ENCODE peak calls at places on chromosome 20, in six cellular contexts. One of them, this sample, is unnamed.

GRCh38 chr20:5056801-5057599 is 55.7 kb upstream of the SLC23A2 start:
- DNase-seq in MM.1S: peak; percentile 77
- DNase-seq in GM23338: peak; percentile 64
- DNase-seq in PC-3: peak; percentile 71
- DNase-seq in neural progenitor cell: no peak
- DNase-seq in HCT116: peak; percentile 26
- DNase-seq in this sample: peak; percentile 65

GRCh38 chr20:13839421-13840092 is 54.7 kb downstream of the NDUFAF5 start:
- DNase-seq in MM.1S: no peak
- DNase-seq in PC-3: peak; percentile 66
- DNase-seq in neural progenitor cell: peak; percentile 58
- DNase-seq in GM23338: no peak
- DNase-seq in HCT116: no peak
- DNase-seq in this sample: peak; percentile 91

GRCh38 chr20:24724982-24725533 is 224.0 kb upstream of the CST7 start:
- DNase-seq in HCT116: no peak
- DNase-seq in neural progenitor cell: no peak
- DNase-seq in PC-3: no peak
- DNase-seq in GM23338: no peak
- DNase-seq in MM.1S: no peak
- DNase-seq in this sample: no peak

GRCh38 chr20:50837532-50838321 is 42.9 kb downstream of the BCAS4 start:
- DNase-seq in PC-3: peak; percentile 11
- DNase-seq in MM.1S: no peak
- DNase-seq in neural progenitor cell: no peak
- DNase-seq in HCT116: no peak
- DNase-seq in GM23338: no peak
- DNase-seq in this sample: peak; percentile 93

GRCh38 chr20:52539891-52540290 is 348.3 kb upstream of the ZFP64 start:
- DNase-seq in GM23338: peak; percentile 41
- DNase-seq in PC-3: peak; percentile 23
- DNase-seq in HCT116: no peak
- DNase-seq in neural progenitor cell: no peak
- DNase-seq in MM.1S: no peak
- DNase-seq in this sample: no peak

GRCh38 chr20:50399003-50399916 is 110.9 kb upstream of the PTPN1 start:
- DNase-seq in PC-3: no peak
- DNase-seq in MM.1S: no peak
- DNase-seq in neural progenitor cell: no peak
- DNase-seq in HCT116: no peak
- DNase-seq in GM23338: no peak
- DNase-seq in this sample: peak; percentile 79

GRCh38 chr20:50584687-50585086 is 74.5 kb downstream of the PTPN1 start:
- DNase-seq in PC-3: no peak
- DNase-seq in MM.1S: no peak
- DNase-seq in HCT116: no peak
- DNase-seq in neural progenitor cell: no peak
- DNase-seq in GM23338: no peak
- DNase-seq in this sample: peak; percentile 46

GRCh38 chr20:24492031-24492607 is 22.7 kb downstream of the SYNDIG1 start:
- DNase-seq in HCT116: no peak
- DNase-seq in MM.1S: no peak
- DNase-seq in GM23338: peak; percentile 74
- DNase-seq in neural progenitor cell: peak; percentile 69
- DNase-seq in PC-3: no peak
- DNase-seq in this sample: peak; percentile 13

GRCh38 chr20:5729348-5729747 is 20.9 kb upstream of the SHLD1 start:
- DNase-seq in MM.1S: no peak
- DNase-seq in HCT116: no peak
- DNase-seq in GM23338: no peak
- DNase-seq in PC-3: peak; percentile 50
- DNase-seq in neural progenitor cell: no peak
- DNase-seq in this sample: no peak

GRCh38 chr20:57393321-57394086 is 2.3 kb downstream of the RBM38 start:
- DNase-seq in MM.1S: peak; percentile 68
- DNase-seq in neural progenitor cell: no peak
- DNase-seq in PC-3: no peak
- DNase-seq in HCT116: no peak
- DNase-seq in GM23338: no peak
- DNase-seq in this sample: no peak

GRCh38 chr20:24638546-24639166 is 169.2 kb downstream of the SYNDIG1 start:
- DNase-seq in HCT116: no peak
- DNase-seq in MM.1S: no peak
- DNase-seq in GM23338: no peak
- DNase-seq in PC-3: no peak
- DNase-seq in neural progenitor cell: no peak
- DNase-seq in this sample: no peak

GRCh38 chr20:42936482-42936881 is 253.2 kb downstream of the PTPRT start:
- DNase-seq in neural progenitor cell: no peak
- DNase-seq in GM23338: no peak
- DNase-seq in PC-3: no peak
- DNase-seq in HCT116: no peak
- DNase-seq in MM.1S: no peak
- DNase-seq in this sample: no peak

GRCh38 chr20:44495257-44495656 is 19.6 kb downstream of the TTPAL start:
- DNase-seq in PC-3: peak; percentile 88
- DNase-seq in HCT116: no peak
- DNase-seq in MM.1S: no peak
- DNase-seq in neural progenitor cell: no peak
- DNase-seq in GM23338: no peak
- DNase-seq in this sample: peak; percentile 84
- TF ChIP-seq EZH2phosphoT487 in PC-3: no peak
- TF ChIP-seq EZH2phosphoT487 in HCT116: no peak
- TF ChIP-seq EZH2phosphoT487 in MM.1S: no peak
- TF ChIP-seq EZH2phosphoT487 in neural progenitor cell: no peak
- TF ChIP-seq EZH2phosphoT487 in GM23338: no peak
- TF ChIP-seq EZH2phosphoT487 in this sample: no peak

DNA sequence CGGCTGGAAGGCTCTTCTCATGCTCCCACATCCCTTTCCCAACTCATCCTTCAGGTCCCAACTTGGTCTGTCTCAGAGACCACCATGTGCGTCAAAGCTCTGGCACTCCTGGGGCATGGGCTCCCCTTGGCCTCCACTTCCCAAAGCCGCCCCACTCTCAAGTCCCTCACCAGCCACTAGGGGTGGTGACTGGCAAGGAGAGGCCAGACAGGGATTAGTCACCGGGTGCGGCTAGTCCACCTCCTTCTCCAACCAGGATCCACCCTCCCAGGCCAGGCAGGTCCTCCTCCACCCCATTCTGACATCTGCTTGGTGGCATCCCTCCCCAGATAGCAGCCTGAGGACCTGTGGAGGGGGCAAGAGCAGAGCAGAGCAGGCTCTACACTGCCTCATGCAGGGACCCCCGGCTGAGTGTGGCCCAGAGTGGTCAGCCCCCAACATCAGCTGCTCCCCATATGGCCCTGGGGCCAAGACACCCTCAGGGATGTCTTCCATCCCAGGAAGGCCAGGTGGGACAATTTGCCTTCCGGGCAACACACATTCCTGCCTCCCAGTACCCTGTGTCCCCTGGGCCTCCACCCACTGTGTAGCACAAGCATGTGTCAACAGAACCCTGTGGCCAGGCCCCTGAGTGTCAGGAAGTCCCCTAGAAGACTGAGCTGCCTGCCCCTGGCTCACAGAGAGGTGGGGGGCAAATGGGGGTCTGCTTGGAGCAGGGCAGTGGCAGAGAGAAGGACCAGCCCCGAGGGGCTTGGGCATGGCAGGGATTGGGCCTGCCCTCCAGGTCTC is 29.2 kb downstream of the YTHDF1 start:
- DNase-seq in neural progenitor cell: no peak
- DNase-seq in PC-3: peak; percentile 76
- DNase-seq in HCT116: peak; percentile 40
- DNase-seq in GM23338: no peak
- DNase-seq in MM.1S: no peak
- DNase-seq in this sample: peak; percentile 79
- TF ChIP-seq EZH2 in neural progenitor cell: no peak
- TF ChIP-seq EZH2 in PC-3: no peak
- TF ChIP-seq EZH2 in HCT116: no peak
- TF ChIP-seq EZH2 in GM23338: no peak
- TF ChIP-seq EZH2 in MM.1S: no peak
- TF ChIP-seq EZH2 in this sample: no peak

DNA sequence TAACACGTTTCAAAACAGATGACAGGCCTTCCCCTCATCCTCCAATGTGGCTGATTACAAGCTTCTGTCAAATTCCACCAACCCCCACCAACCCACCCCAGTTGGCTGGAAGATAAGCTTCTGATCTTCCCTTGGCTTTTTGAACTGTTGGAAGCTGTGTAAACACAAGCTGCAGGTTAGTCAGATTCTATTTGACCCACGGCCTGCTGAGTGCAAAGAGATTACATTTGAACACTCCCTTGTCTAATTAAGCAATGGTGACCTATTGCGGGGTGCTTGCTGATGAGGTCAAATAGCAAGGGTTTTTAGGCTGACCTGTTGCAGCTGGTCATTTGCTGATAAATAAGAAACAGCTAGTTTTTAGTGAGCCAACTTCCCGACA is 379.7 kb downstream of the BMP2 start:
- DNase-seq in GM23338: no peak
- DNase-seq in MM.1S: no peak
- DNase-seq in neural progenitor cell: peak; percentile 77
- DNase-seq in HCT116: no peak
- DNase-seq in PC-3: no peak
- DNase-seq in this sample: no peak
- TF ChIP-seq EZH2phosphoT487 in GM23338: no peak
- TF ChIP-seq EZH2phosphoT487 in MM.1S: no peak
- TF ChIP-seq EZH2phosphoT487 in neural progenitor cell: peak; percentile 59
- TF ChIP-seq EZH2phosphoT487 in HCT116: no peak
- TF ChIP-seq EZH2phosphoT487 in PC-3: no peak
- TF ChIP-seq EZH2phosphoT487 in this sample: no peak

GRCh38 chr20:62573856-62574611 is 68.3 kb upstream of the SLCO4A1 start:
- DNase-seq in GM23338: no peak
- DNase-seq in MM.1S: no peak
- DNase-seq in neural progenitor cell: no peak
- DNase-seq in HCT116: no peak
- DNase-seq in PC-3: no peak
- DNase-seq in this sample: no peak

GRCh38 chr20:62574612-62574993 is 67.7 kb upstream of the SLCO4A1 start:
- DNase-seq in PC-3: no peak
- DNase-seq in HCT116: no peak
- DNase-seq in neural progenitor cell: no peak
- DNase-seq in MM.1S: no peak
- DNase-seq in GM23338: no peak
- DNase-seq in this sample: no peak

GRCh38 chr20:62570897-62571666 is 71.2 kb upstream of the SLCO4A1 start:
- DNase-seq in MM.1S: no peak
- DNase-seq in neural progenitor cell: no peak
- DNase-seq in GM23338: no peak
- DNase-seq in HCT116: no peak
- DNase-seq in PC-3: no peak
- DNase-seq in this sample: no peak

GRCh38 chr20:62571667-62572344 is 70.5 kb upstream of the SLCO4A1 start:
- DNase-seq in MM.1S: no peak
- DNase-seq in HCT116: peak; percentile 35
- DNase-seq in neural progenitor cell: no peak
- DNase-seq in GM23338: peak; percentile 61
- DNase-seq in PC-3: peak; percentile 38
- DNase-seq in this sample: peak; percentile 40

GRCh38 chr20:62572980-62573379 is 69.3 kb upstream of the SLCO4A1 start:
- DNase-seq in HCT116: no peak
- DNase-seq in neural progenitor cell: peak; percentile 44
- DNase-seq in MM.1S: no peak
- DNase-seq in GM23338: no peak
- DNase-seq in PC-3: no peak
- DNase-seq in this sample: no peak
- TF ChIP-seq EZH2 in HCT116: no peak
- TF ChIP-seq EZH2 in neural progenitor cell: no peak
- TF ChIP-seq EZH2 in MM.1S: no peak
- TF ChIP-seq EZH2 in GM23338: no peak
- TF ChIP-seq EZH2 in PC-3: no peak
- TF ChIP-seq EZH2 in this sample: no peak

GRCh38 chr20:60144428-60144827 is 186.2 kb downstream of the CDH26 start:
- DNase-seq in MM.1S: no peak
- DNase-seq in HCT116: no peak
- DNase-seq in GM23338: no peak
- DNase-seq in PC-3: peak; percentile 29
- DNase-seq in neural progenitor cell: no peak
- DNase-seq in this sample: no peak
- TF ChIP-seq EZH2phosphoT487 in MM.1S: no peak
- TF ChIP-seq EZH2phosphoT487 in HCT116: no peak
- TF ChIP-seq EZH2phosphoT487 in GM23338: no peak
- TF ChIP-seq EZH2phosphoT487 in PC-3: no peak
- TF ChIP-seq EZH2phosphoT487 in neural progenitor cell: no peak
- TF ChIP-seq EZH2phosphoT487 in this sample: no peak

GRCh38 chr20:63471002-63471718 is 1.3 kb downstream of the KCNQ2 start:
- DNase-seq in MM.1S: no peak
- DNase-seq in GM23338: peak; percentile 65
- DNase-seq in HCT116: no peak
- DNase-seq in PC-3: no peak
- DNase-seq in neural progenitor cell: peak; percentile 55
- DNase-seq in this sample: no peak
- TF ChIP-seq EZH2 in MM.1S: no peak
- TF ChIP-seq EZH2 in GM23338: no peak
- TF ChIP-seq EZH2 in HCT116: no peak
- TF ChIP-seq EZH2 in PC-3: no peak
- TF ChIP-seq EZH2 in neural progenitor cell: no peak
- TF ChIP-seq EZH2 in this sample: no peak

GRCh38 chr20:17706632-17707031 is 6.9 kb downstream of the BANF2 start:
- DNase-seq in neural progenitor cell: no peak
- DNase-seq in MM.1S: no peak
- DNase-seq in GM23338: no peak
- DNase-seq in HCT116: no peak
- DNase-seq in PC-3: no peak
- DNase-seq in this sample: no peak

GRCh38 chr20:17712201-17712600 is 12.4 kb downstream of the BANF2 start:
- DNase-seq in HCT116: no peak
- DNase-seq in GM23338: no peak
- DNase-seq in PC-3: no peak
- DNase-seq in neural progenitor cell: no peak
- DNase-seq in MM.1S: no peak
- DNase-seq in this sample: no peak

GRCh38 chr20:17708675-17709360 is 9.1 kb downstream of the BANF2 start:
- DNase-seq in PC-3: no peak
- DNase-seq in MM.1S: no peak
- DNase-seq in HCT116: no peak
- DNase-seq in GM23338: no peak
- DNase-seq in neural progenitor cell: peak; percentile 15
- DNase-seq in this sample: no peak

GRCh38 chr20:17710379-17711305 is 10.9 kb downstream of the BANF2 start:
- DNase-seq in PC-3: no peak
- DNase-seq in GM23338: peak; percentile 15
- DNase-seq in neural progenitor cell: peak; percentile 14
- DNase-seq in HCT116: no peak
- DNase-seq in MM.1S: no peak
- DNase-seq in this sample: no peak

GRCh38 chr20:17709361-17710293 is 9.9 kb downstream of the BANF2 start:
- DNase-seq in PC-3: no peak
- DNase-seq in MM.1S: no peak
- DNase-seq in neural progenitor cell: no peak
- DNase-seq in HCT116: no peak
- DNase-seq in GM23338: no peak
- DNase-seq in this sample: no peak
- TF ChIP-seq EZH2phosphoT487 in PC-3: no peak
- TF ChIP-seq EZH2phosphoT487 in MM.1S: no peak
- TF ChIP-seq EZH2phosphoT487 in neural progenitor cell: no peak
- TF ChIP-seq EZH2phosphoT487 in HCT116: no peak
- TF ChIP-seq EZH2phosphoT487 in GM23338: no peak
- TF ChIP-seq EZH2phosphoT487 in this sample: no peak